ENCODE peak calls at places on chromosomes 16 and 17, in ten cellular contexts. H, I, U, F, N, G, A, D, R and J are unnamed samples.

GRCh38 chr16:85987750-85988078 is 88.8 kb downstream of the IRF8 start:
- DNase-seq in H (no peak), I (no peak), U (no peak), F (no peak), N (no peak), G (no peak), A (no peak), D (no peak), R (no peak), J (no peak)

GRCh38 chr17:41325126-41325525 is 9.6 kb upstream of the KRTAP17-1 start:
- DNase-seq in H (no peak), I (no peak), U (no peak), F (no peak), N (no peak), G (no peak), A (no peak), D (no peak), R (no peak), J (no peak)

GRCh38 chr17:46191332-46192210 is 1.7 kb downstream of the KANSL1 start:
- DNase-seq in H (peak), I (peak), U (no peak), F (no peak), N (peak), G (no peak), A (no peak), D (peak), R (no peak), J (peak)

GRCh38 chr17:81651692-81652091 is 4.7 kb downstream of the PDE6G start:
- DNase-seq in H (no peak), I (peak), U (no peak), F (no peak), N (no peak), G (no peak), A (peak), D (no peak), R (no peak), J (peak)

GRCh38 chr16:23407436-23408125 is 45.4 kb downstream of the COG7 start:
- DNase-seq in H (no peak), I (no peak), U (no peak), F (no peak), N (no peak), G (no peak), A (no peak), D (no peak), R (no peak), J (no peak)

GRCh38 chr16:50566336-50566962 is 18.3 kb downstream of the NKD1 start:
- DNase-seq in H (no peak), I (no peak), U (no peak), F (no peak), N (no peak), G (no peak), A (no peak), D (no peak), R (no peak), J (no peak)

GRCh38 chr17:19753661-19754463 is 5.8 kb upstream of the ALDH3A1 start:
- DNase-seq in H (no peak), I (no peak), U (no peak), F (no peak), N (no peak), G (peak), A (no peak), D (peak), R (no peak), J (peak)

GRCh38 chr17:3935140-3935542 is 18.9 kb upstream of the P2RX1 start:
- DNase-seq in H (peak), I (no peak), U (no peak), F (no peak), N (peak), G (peak), A (peak), D (no peak), R (no peak), J (peak)

GRCh38 chr17:20852541-20853370 is 190.1 kb downstream of the USP22 start:
- DNase-seq in H (peak), I (no peak), U (no peak), F (no peak), N (no peak), G (no peak), A (no peak), D (peak), R (no peak), J (peak)

GRCh38 chr16:85638248-85638647 is 25.1 kb downstream of the GSE1 start:
- DNase-seq in H (no peak), I (no peak), U (no peak), F (no peak), N (no peak), G (no peak), A (no peak), D (no peak), R (no peak), J (no peak)

GRCh38 chr17:26792486-26792885 is 501.4 kb upstream of the WSB1 start:
- DNase-seq in H (no peak), I (no peak), U (no peak), F (no peak), N (no peak), G (no peak), A (no peak), D (no peak), R (no peak), J (no peak)

GRCh38 chr17:80449930-80450576 is 26.4 kb downstream of the NPTX1 start:
- DNase-seq in H (no peak), I (no peak), U (no peak), F (no peak), N (no peak), G (no peak), A (no peak), D (no peak), R (no peak), J (no peak)

GRCh38 chr17:75695830-75696271 is 25.4 kb upstream of the ITGB4 start:
- DNase-seq in H (no peak), I (no peak), U (no peak), F (no peak), N (no peak), G (peak), A (no peak), D (peak), R (no peak), J (no peak)

GRCh38 chr17:29136998-29137730 is 43.0 kb downstream of the MYO18A start:
- DNase-seq in H (peak), I (no peak), U (no peak), F (no peak), N (no peak), G (no peak), A (no peak), D (no peak), R (no peak), J (no peak)

GRCh38 chr16:51510416-51510815 is 359.3 kb upstream of the SALL1 start:
- DNase-seq in H (no peak), I (no peak), U (no peak), F (no peak), N (no peak), G (no peak), A (no peak), D (peak), R (no peak), J (no peak)

GRCh38 chr17:72305964-72306551 is 185.2 kb downstream of the SOX9 start:
- DNase-seq in H (no peak), I (peak), U (no peak), F (no peak), N (no peak), G (no peak), A (no peak), D (no peak), R (no peak), J (peak)

GRCh38 chr17:8122923-8123694 is 797 bp downstream of the HES7 start:
- DNase-seq in H (peak), I (no peak), U (no peak), F (no peak), N (peak), G (no peak), A (no peak), D (no peak), R (no peak), J (peak)

GRCh38 chr17:31803494-31804213 is 55.4 kb downstream of the COPRS start:
- DNase-seq in H (no peak), I (no peak), U (no peak), F (no peak), N (no peak), G (no peak), A (no peak), D (no peak), R (no peak), J (no peak)

GRCh38 chr17:82338858-82339633 is 5.5 kb upstream of the SECTM1 start:
- DNase-seq in H (no peak), I (peak), U (no peak), F (no peak), N (no peak), G (peak), A (no peak), D (no peak), R (no peak), J (no peak)

GRCh38 chr17:1979182-1979980 is 45.8 kb downstream of the RTN4RL1 start:
- DNase-seq in H (no peak), I (no peak), U (no peak), F (no peak), N (no peak), G (no peak), A (no peak), D (no peak), R (no peak), J (no peak)

GRCh38 chr17:42521666-42522262 is 14.3 kb upstream of the NAGLU start:
- DNase-seq in H (no peak), I (no peak), U (no peak), F (no peak), N (no peak), G (no peak), A (no peak), D (no peak), R (no peak), J (no peak)

GRCh38 chr16:56352351-56353053 is 72.8 kb downstream of the AMFR start:
- DNase-seq in H (no peak), I (no peak), U (no peak), F (no peak), N (no peak), G (no peak), A (no peak), D (peak), R (no peak), J (no peak)

GRCh38 chr17:56358651-56359050 is 205.4 kb downstream of the ANKFN1 start:
- DNase-seq in H (no peak), I (no peak), U (no peak), F (no peak), N (no peak), G (no peak), A (no peak), D (no peak), R (no peak), J (no peak)

GRCh38 chr16:23856345-23856744 is 20.6 kb downstream of the PRKCB start:
- DNase-seq in H (no peak), I (no peak), U (no peak), F (no peak), N (no peak), G (no peak), A (no peak), D (no peak), R (no peak), J (no peak)